ENCODE peak calls at places on chromosomes 7 and 10, in eight cellular contexts. Y is GM20000, Q is NB4, V is germinal center, T is DMS 273 treated with DMSO at 0.1 percent for 48 hours, K is NCI-H1092 treated with DMSO at 0.1 percent for 48 hours, X is RPMI7951, Z is IMR-90. A is an unnamed sample.
A peak's percentile ranks its signal among the peaks of the same experiment; 100 is the strongest.

GRCh38 chr7:101687081-101687480 is 58.0 kb upstream of the MYL10 start:
- DNase-seq in X (no peak), K (no peak), Z (no peak), T (no peak), Q (no peak), V (no peak), Y (no peak), A (no peak)

GRCh38 chr10:27611209-27611608 is 107.1 kb downstream of the RAB18 start:
- DNase-seq in X (no peak), Z (peak; percentile 85), K (no peak), Y (no peak), Q (no peak), V (no peak), T (no peak), A (no peak)

GRCh38 chr7:105352018-105352612 is 36.6 kb downstream of the SRPK2 start:
- DNase-seq in T (no peak), Z (peak; percentile 82), V (peak; percentile 74), X (peak; percentile 92), K (no peak), Q (peak; percentile 99), Y (peak; percentile 55), A (peak; percentile 92)

GRCh38 chr7:97731736-97732370 is at the start of gene TAC1:
- DNase-seq in X (peak; percentile 23), Q (no peak), Y (no peak), K (no peak), Z (no peak), V (no peak), T (no peak), A (no peak)

GRCh38 chr10:84727398-84727797 is 399.0 kb downstream of the CCSER2 start:
- DNase-seq in K (no peak), Q (no peak), Z (no peak), V (no peak), T (no peak), Y (no peak), X (no peak), A (no peak)

GRCh38 chr10:44973323-44974081 is 5.1 kb downstream of the DEPP1 start:
- DNase-seq in V (no peak), K (no peak), T (no peak), Y (no peak), Q (peak; percentile 63), Z (no peak), X (peak; percentile 40), A (peak; percentile 77)

GRCh38 chr7:77684030-77684429 is 12.2 kb upstream of the RSBN1L start:
- DNase-seq in Z (peak; percentile 70), V (no peak), Q (no peak), K (no peak), Y (no peak), X (peak; percentile 34), T (no peak), A (no peak)

GRCh38 chr7:150852371-150852905 is at the start of gene AOC1:
- DNase-seq in Q (peak; percentile 90), Y (no peak), T (no peak), X (no peak), K (no peak), V (no peak), Z (no peak), A (no peak)

GRCh38 chr7:51123322-51124021 is 193.1 kb downstream of the COBL start:
- DNase-seq in T (no peak), Y (no peak), Z (peak; percentile 79), V (no peak), K (no peak), X (peak; percentile 99), Q (peak; percentile 41), A (no peak)

GRCh38 chr7:56009695-56010094 is 41.5 kb downstream of the PSPH start:
- DNase-seq in K (no peak), X (no peak), Q (no peak), V (no peak), T (peak; percentile 50), Z (no peak), Y (no peak), A (no peak)

A was measured in GM12865.